ENCODE peak calls at places on chromosomes 2 and 18, in five cellular contexts. One of them, this sample, is unnamed.

GRCh38 chr18:57943723-57944122 is 100.3 kb upstream of the NEDD4L start:
- DNase-seq in HS-5: no peak
- DNase-seq in T-helper 9 cell: no peak
- DNase-seq in activated effector memory CD4-positive, alpha-beta T cell treated with anti-CD3 and anti-CD28 coated beads, Interleukin-2, amount 50 U/mL, for 16 hours: no peak
- DNase-seq in glomerular endothelial cell: no peak
- DNase-seq in this sample: no peak

GRCh38 chr2:135638825-135639224 is 102.8 kb upstream of the UBXN4 start:
- DNase-seq in T-helper 9 cell: no peak
- DNase-seq in activated effector memory CD4-positive, alpha-beta T cell treated with anti-CD3 and anti-CD28 coated beads, Interleukin-2, amount 50 U/mL, for 16 hours: no peak
- DNase-seq in glomerular endothelial cell: no peak
- DNase-seq in HS-5: no peak
- DNase-seq in this sample: no peak

GRCh38 chr2:85827879-85828569 is 60.8 kb downstream of the ST3GAL5 start:
- DNase-seq in HS-5: no peak
- DNase-seq in glomerular endothelial cell: no peak
- DNase-seq in T-helper 9 cell: no peak
- DNase-seq in activated effector memory CD4-positive, alpha-beta T cell treated with anti-CD3 and anti-CD28 coated beads, Interleukin-2, amount 50 U/mL, for 16 hours: no peak
- DNase-seq in this sample: no peak

GRCh38 chr2:234459401-234460009 is 37.4 kb downstream of the ARL4C start:
- DNase-seq in T-helper 9 cell: no peak
- DNase-seq in HS-5: no peak
- DNase-seq in glomerular endothelial cell: no peak
- DNase-seq in activated effector memory CD4-positive, alpha-beta T cell treated with anti-CD3 and anti-CD28 coated beads, Interleukin-2, amount 50 U/mL, for 16 hours: no peak
- DNase-seq in this sample: no peak

GRCh38 chr2:206212673-206213513 is 53.2 kb downstream of the EEF1B2 start:
- DNase-seq in glomerular endothelial cell: no peak
- DNase-seq in activated effector memory CD4-positive, alpha-beta T cell treated with anti-CD3 and anti-CD28 coated beads, Interleukin-2, amount 50 U/mL, for 16 hours: no peak
- DNase-seq in HS-5: peak
- DNase-seq in T-helper 9 cell: no peak
- DNase-seq in this sample: no peak

GRCh38 chr2:174012347-174013309 is 47.5 kb upstream of the SP3 start:
- DNase-seq in activated effector memory CD4-positive, alpha-beta T cell treated with anti-CD3 and anti-CD28 coated beads, Interleukin-2, amount 50 U/mL, for 16 hours: peak
- DNase-seq in glomerular endothelial cell: no peak
- DNase-seq in T-helper 9 cell: peak
- DNase-seq in HS-5: no peak
- DNase-seq in this sample: no peak

GRCh38 chr2:71618327-71619113 is 165.2 kb downstream of the DYSF start:
- DNase-seq in T-helper 9 cell: no peak
- DNase-seq in HS-5: no peak
- DNase-seq in activated effector memory CD4-positive, alpha-beta T cell treated with anti-CD3 and anti-CD28 coated beads, Interleukin-2, amount 50 U/mL, for 16 hours: peak
- DNase-seq in glomerular endothelial cell: no peak
- DNase-seq in this sample: peak

GRCh38 chr2:81078631-81079030 is 774.1 kb upstream of the LRRTM1 start:
- DNase-seq in activated effector memory CD4-positive, alpha-beta T cell treated with anti-CD3 and anti-CD28 coated beads, Interleukin-2, amount 50 U/mL, for 16 hours: no peak
- DNase-seq in T-helper 9 cell: no peak
- DNase-seq in HS-5: no peak
- DNase-seq in glomerular endothelial cell: no peak
- DNase-seq in this sample: no peak

GRCh38 chr2:143936758-143937562 is 583.0 kb downstream of the ZEB2 start:
- DNase-seq in activated effector memory CD4-positive, alpha-beta T cell treated with anti-CD3 and anti-CD28 coated beads, Interleukin-2, amount 50 U/mL, for 16 hours: peak
- DNase-seq in T-helper 9 cell: no peak
- DNase-seq in glomerular endothelial cell: no peak
- DNase-seq in HS-5: no peak
- DNase-seq in this sample: no peak

GRCh38 chr2:120424274-120424796 is 78.4 kb downstream of the INHBB start:
- DNase-seq in HS-5: no peak
- DNase-seq in activated effector memory CD4-positive, alpha-beta T cell treated with anti-CD3 and anti-CD28 coated beads, Interleukin-2, amount 50 U/mL, for 16 hours: no peak
- DNase-seq in T-helper 9 cell: no peak
- DNase-seq in glomerular endothelial cell: no peak
- DNase-seq in this sample: peak

GRCh38 chr2:128374711-128375413 is 56.2 kb upstream of the HS6ST1 start:
- DNase-seq in glomerular endothelial cell: no peak
- DNase-seq in HS-5: no peak
- DNase-seq in activated effector memory CD4-positive, alpha-beta T cell treated with anti-CD3 and anti-CD28 coated beads, Interleukin-2, amount 50 U/mL, for 16 hours: peak
- DNase-seq in T-helper 9 cell: no peak
- DNase-seq in this sample: peak

GRCh38 chr2:183010112-183010511 is 28.1 kb downstream of the NCKAP1 start:
- DNase-seq in activated effector memory CD4-positive, alpha-beta T cell treated with anti-CD3 and anti-CD28 coated beads, Interleukin-2, amount 50 U/mL, for 16 hours: no peak
- DNase-seq in T-helper 9 cell: no peak
- DNase-seq in glomerular endothelial cell: no peak
- DNase-seq in HS-5: no peak
- DNase-seq in this sample: no peak

GRCh38 chr2:227477291-227477690 is 5.3 kb downstream of the AGFG1 start:
- DNase-seq in HS-5: no peak
- DNase-seq in T-helper 9 cell: no peak
- DNase-seq in activated effector memory CD4-positive, alpha-beta T cell treated with anti-CD3 and anti-CD28 coated beads, Interleukin-2, amount 50 U/mL, for 16 hours: no peak
- DNase-seq in glomerular endothelial cell: no peak
- DNase-seq in this sample: no peak

GRCh38 chr2:181309161-181309560 is 148.0 kb upstream of the ITGA4 start:
- DNase-seq in activated effector memory CD4-positive, alpha-beta T cell treated with anti-CD3 and anti-CD28 coated beads, Interleukin-2, amount 50 U/mL, for 16 hours: no peak
- DNase-seq in T-helper 9 cell: no peak
- DNase-seq in glomerular endothelial cell: no peak
- DNase-seq in HS-5: no peak
- DNase-seq in this sample: no peak

GRCh38 chr2:179274749-179275148 is 10.1 kb upstream of the SESTD1 start:
- DNase-seq in activated effector memory CD4-positive, alpha-beta T cell treated with anti-CD3 and anti-CD28 coated beads, Interleukin-2, amount 50 U/mL, for 16 hours: no peak
- DNase-seq in glomerular endothelial cell: no peak
- DNase-seq in T-helper 9 cell: no peak
- DNase-seq in HS-5: no peak
- DNase-seq in this sample: no peak

GRCh38 chr18:712401-713134 is at the start of gene ENOSF1:
- DNase-seq in HS-5: no peak
- DNase-seq in activated effector memory CD4-positive, alpha-beta T cell treated with anti-CD3 and anti-CD28 coated beads, Interleukin-2, amount 50 U/mL, for 16 hours: peak
- DNase-seq in T-helper 9 cell: peak
- DNase-seq in glomerular endothelial cell: no peak
- DNase-seq in this sample: peak

GRCh38 chr18:47317824-47318508 is 66.5 kb upstream of the SKOR2 start:
- DNase-seq in T-helper 9 cell: no peak
- DNase-seq in glomerular endothelial cell: no peak
- DNase-seq in activated effector memory CD4-positive, alpha-beta T cell treated with anti-CD3 and anti-CD28 coated beads, Interleukin-2, amount 50 U/mL, for 16 hours: no peak
- DNase-seq in HS-5: no peak
- DNase-seq in this sample: no peak